ENCODE peak calls at places on chromosomes 3 and 15, in four cellular contexts. S, M, P and K are unnamed samples. For H3K4me1, the result is how much of the 10 kb centered on the place peaks cover.

GRCh38 chr15:81313686-81314085 is 10.3 kb downstream of the STARD5 start:
- DNase-seq in M (no peak), S (no peak), P (no peak), K (no peak)

GRCh38 chr3:133835961-133836360 is 30.3 kb downstream of the SRPRB start:
- DNase-seq in S (no peak), P (no peak), M (no peak), K (no peak)

GRCh38 chr3:30620402-30621360 is 14.3 kb downstream of the TGFBR2 start:
- DNase-seq in S (no peak), M (no peak), P (no peak), K (no peak)

GRCh38 chr15:36331531-36332275 is 247.7 kb upstream of the CDIN1 start:
- DNase-seq in P (no peak), M (no peak), S (no peak), K (no peak)

GRCh38 chr3:191737742-191738141 is 276.8 kb downstream of the PYDC2 start:
- DNase-seq in M (no peak), S (no peak), P (no peak), K (no peak)

GRCh38 chr15:70060214-70061085 is 37.3 kb downstream of the TLE3 start:
- DNase-seq in M (no peak), S (no peak), P (no peak), K (no peak)

GRCh38 chr3:111904376-111905241 is 45.5 kb downstream of the PHLDB2 start:
- DNase-seq in M (no peak), S (peak), P (no peak), K (no peak)

GRCh38 chr15:51629612-51630011 is 7.0 kb upstream of the DMXL2 start:
- DNase-seq in M (no peak), S (no peak), P (no peak), K (no peak)

GRCh38 chr15:68833734-68834334 is 13.1 kb upstream of the ANP32A start:
- DNase-seq in P (no peak), S (no peak), M (no peak), K (no peak)

GRCh38 chr15:67018451-67018850 is 47.0 kb upstream of the SMAD3 start:
- DNase-seq in P (no peak), M (no peak), S (no peak), K (no peak)

GRCh38 chr3:170232266-170232665 is 10.0 kb downstream of the PRKCI start:
- DNase-seq in P (no peak), S (no peak), M (no peak), K (no peak)

GRCh38 chr3:126488205-126488604 is 12.5 kb upstream of the ZXDC start:
- DNase-seq in P (no peak), S (no peak), M (no peak), K (no peak)

GRCh38 chr3:173785004-173785403 is 387.5 kb downstream of the NLGN1 start:
- DNase-seq in S (no peak), P (no peak), M (no peak), K (no peak)

GRCh38 chr3:69214241-69214640 is 91.8 kb upstream of the LMOD3 start:
- DNase-seq in P (no peak), S (no peak), M (no peak), K (no peak)
- TF ChIP-seq SUZ12 in P (no peak), S (no peak), M (no peak), K (no peak)

GRCh38 chr3:28973621-28974020 is 307.2 kb upstream of the RBMS3 start:
- DNase-seq in M (no peak), P (no peak), S (no peak), K (no peak)
- H3K4me1 ChIP-seq in M (under half), P (under half), S (under half), K (under half)

DNA sequence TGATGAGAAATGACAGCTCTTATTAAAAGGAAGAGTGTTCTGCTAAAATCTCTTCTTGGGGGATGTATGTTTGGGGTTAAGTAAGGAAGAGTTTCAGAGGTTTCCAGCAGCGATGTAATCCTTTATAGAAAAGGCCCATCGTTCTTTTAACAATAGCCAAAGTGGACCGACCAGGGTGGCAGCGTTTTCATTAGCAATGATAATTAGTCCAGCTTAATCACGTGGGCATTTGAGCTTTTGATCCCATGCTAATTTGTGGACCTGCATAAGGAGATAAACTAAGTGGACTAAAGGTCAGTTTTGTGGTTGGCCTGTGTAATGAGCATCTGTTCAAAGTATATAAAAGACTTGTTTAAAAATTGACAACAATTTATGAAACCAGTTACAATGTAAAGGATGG is 385.6 kb downstream of the PTPRG start:
- DNase-seq in M (no peak), S (no peak), P (no peak), K (peak)
- TF ChIP-seq SUZ12 in M (no peak), S (no peak), P (no peak), K (no peak)

GRCh38 chr3:50245251-50245745 is 9.3 kb downstream of the GNAI2 start:
- DNase-seq in S (no peak), M (no peak), P (no peak), K (no peak)

GRCh38 chr3:50246517-50246954 is 10.5 kb downstream of the GNAI2 start:
- DNase-seq in M (no peak), P (no peak), S (no peak), K (no peak)

GRCh38 chr3:50248387-50248786 is 12.4 kb downstream of the GNAI2 start:
- DNase-seq in S (no peak), P (no peak), M (no peak), K (no peak)

GRCh38 chr3:50243552-50243895 is 7.5 kb downstream of the GNAI2 start:
- DNase-seq in M (no peak), S (no peak), P (no peak), K (no peak)

DNA sequence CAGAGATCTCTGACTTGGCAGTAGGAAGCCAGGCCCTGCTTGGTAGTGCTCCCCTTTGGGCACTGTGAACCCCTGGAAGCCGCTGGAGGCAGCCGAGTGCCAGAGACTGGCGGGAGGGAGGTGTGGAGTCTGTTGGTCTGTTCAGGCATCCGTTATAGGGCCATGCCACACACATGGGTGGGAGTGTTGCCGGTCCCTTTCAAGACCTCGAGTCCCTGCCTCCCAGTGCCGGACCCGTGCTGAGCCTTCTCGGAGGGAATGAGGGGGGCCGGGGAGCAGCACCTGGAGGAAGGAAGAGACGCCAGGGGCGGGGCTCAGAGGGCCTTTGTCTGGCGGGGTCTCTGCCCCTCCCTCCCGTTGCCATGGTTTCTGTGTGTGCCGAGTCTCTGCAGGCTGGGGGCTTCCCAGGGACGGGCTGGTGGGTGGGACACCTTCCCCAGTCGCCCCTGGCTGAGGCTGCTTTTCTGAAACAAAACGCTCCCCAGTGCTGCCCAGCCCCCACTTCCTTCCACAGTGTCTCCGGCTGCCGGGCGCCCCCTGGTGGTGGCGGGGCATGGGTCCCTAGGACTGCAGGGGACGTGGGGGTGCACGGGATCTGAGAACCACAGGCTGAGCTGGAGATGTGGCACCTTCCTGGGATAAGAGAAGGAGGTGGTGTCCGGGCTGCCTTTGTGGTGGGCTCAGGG is 10.0 kb downstream of the GNAI2 start:
- DNase-seq in S (no peak), M (no peak), P (no peak), K (peak)
- H3K4me1 ChIP-seq in S (under half), M (under half), P (half or more), K (half or more)

GRCh38 chr3:12198301-12198700 is 39.6 kb upstream of the TIMP4 start:
- DNase-seq in P (no peak), S (no peak), M (no peak), K (no peak)
- TF ChIP-seq SUZ12 in P (no peak), S (no peak), M (no peak), K (no peak)